ENCODE peak calls at places on chromosomes 6 and 20, in five cellular contexts. Z is lower lobe of right lung, G is PC-3, V is cardiac muscle cell, D is astrocyte. X is an unnamed sample.

GRCh38 chr6:158039571-158040050 is 57.9 kb downstream of the SYNJ2 start:
- DNase-seq in Z (peak; percentile 49), G (peak; percentile 60), V (peak; percentile 49), D (peak; percentile 87), X (no peak)

GRCh38 chr6:36627801-36628246 is 33.7 kb downstream of the SRSF3 start:
- DNase-seq in Z (peak; percentile 65), G (no peak), V (peak; percentile 95), D (peak; percentile 63), X (peak; percentile 68)

GRCh38 chr6:36917541-36918193 is 31.9 kb downstream of the C6orf89 start:
- DNase-seq in Z (peak; percentile 59), G (no peak), V (peak; percentile 41), D (peak; percentile 71), X (peak; percentile 50)

GRCh38 chr6:137830562-137830961 is 36.5 kb upstream of the TNFAIP3 start:
- DNase-seq in Z (no peak), G (no peak), V (no peak), D (peak; percentile 45), X (no peak)

GRCh38 chr20:2336471-2336870 is 40.7 kb downstream of the TGM3 start:
- DNase-seq in Z (no peak), G (no peak), V (no peak), D (no peak), X (no peak)

GRCh38 chr6:42417641-42418112 is 34.0 kb downstream of the TRERF1 start:
- DNase-seq in Z (no peak), G (no peak), V (peak; percentile 33), D (peak; percentile 75), X (no peak)

GRCh38 chr6:6790891-6791290 is 202.4 kb downstream of the LY86 start:
- DNase-seq in Z (no peak), G (peak; percentile 96), V (no peak), D (peak; percentile 8), X (no peak)

GRCh38 chr6:166308769-166309589 is 787 bp upstream of the PRR18 start:
- DNase-seq in Z (no peak), G (no peak), V (no peak), D (no peak), X (no peak)

GRCh38 chr20:44454301-44454963 is 21.2 kb upstream of the TTPAL start:
- DNase-seq in Z (no peak), G (no peak), V (no peak), D (no peak), X (no peak)

GRCh38 chr6:3612341-3613041 is 139.0 kb downstream of the PXDC1 start:
- DNase-seq in Z (no peak), G (peak; percentile 98), V (peak; percentile 80), D (peak; percentile 94), X (no peak)

GRCh38 chr6:40962241-40962640 is 76.8 kb downstream of the UNC5CL start:
- DNase-seq in Z (no peak), G (peak; percentile 95), V (peak; percentile 72), D (peak; percentile 98), X (no peak)

GRCh38 chr6:14894105-14894504 is 351.8 kb upstream of the JARID2 start:
- DNase-seq in Z (no peak), G (no peak), V (no peak), D (no peak), X (no peak)
- H3K9me3 ChIP-seq in Z (no peaks in the 10 kb centered on the region), G (no peaks in the 10 kb centered on the region), V (no peaks in the 10 kb centered on the region), D (no peaks in the 10 kb centered on the region), X (no peaks in the 10 kb centered on the region)

GRCh38 chr6:5425797-5426196 is 164.5 kb downstream of the FARS2 start:
- DNase-seq in Z (no peak), G (no peak), V (no peak), D (no peak), X (no peak)
- H3K9me3 ChIP-seq in Z (no peaks in the 10 kb centered on the region), G (no peaks in the 10 kb centered on the region), V (no peaks in the 10 kb centered on the region), D (no peaks in the 10 kb centered on the region), X (no peaks in the 10 kb centered on the region)

GRCh38 chr20:9241232-9241692 is 172.4 kb downstream of the PLCB4 start:
- DNase-seq in Z (no peak), G (peak; percentile 88), V (peak; percentile 91), D (peak; percentile 98), X (no peak)

GRCh38 chr20:9244811-9245210 is 175.9 kb downstream of the PLCB4 start:
- DNase-seq in Z (no peak), G (no peak), V (no peak), D (no peak), X (no peak)

GRCh38 chr20:9246731-9247130 is 177.8 kb downstream of the PLCB4 start:
- DNase-seq in Z (no peak), G (no peak), V (no peak), D (no peak), X (no peak)

GRCh38 chr20:9236408-9236912 is 167.6 kb downstream of the PLCB4 start:
- DNase-seq in Z (no peak), G (no peak), V (no peak), D (no peak), X (no peak)

GRCh38 chr20:9241721-9242427 is 173.0 kb downstream of the PLCB4 start:
- DNase-seq in Z (no peak), G (peak; percentile 74), V (no peak), D (peak; percentile 71), X (no peak)
- H3K9me3 ChIP-seq in Z (no peaks in the 10 kb centered on the region), G (no peaks in the 10 kb centered on the region), V (no peaks in the 10 kb centered on the region), D (no peaks in the 10 kb centered on the region), X (no peaks in the 10 kb centered on the region)

GRCh38 chr6:176766-177165 is 115.5 kb upstream of the DUSP22 start:
- DNase-seq in Z (no peak), G (no peak), V (no peak), D (no peak), X (no peak)
- H3K9me3 ChIP-seq in Z (no peaks in the 10 kb centered on the region), G (no peaks in the 10 kb centered on the region), V (no peaks in the 10 kb centered on the region), D (peaks cover 4% of the 10 kb centered on the region), X (no peaks in the 10 kb centered on the region)

GRCh38 chr6:168645326-168645725 is 204.3 kb downstream of the SMOC2 start:
- DNase-seq in Z (no peak), G (no peak), V (no peak), D (no peak), X (no peak)

GRCh38 chr6:168640181-168640580 is 199.2 kb downstream of the SMOC2 start:
- DNase-seq in Z (no peak), G (no peak), V (no peak), D (no peak), X (no peak)

GRCh38 chr6:168640738-168641137 is 199.8 kb downstream of the SMOC2 start:
- DNase-seq in Z (no peak), G (no peak), V (peak; percentile 49), D (no peak), X (no peak)

GRCh38 chr6:168641455-168641854 is 200.5 kb downstream of the SMOC2 start:
- DNase-seq in Z (no peak), G (no peak), V (peak; percentile 36), D (no peak), X (no peak)

DNA sequence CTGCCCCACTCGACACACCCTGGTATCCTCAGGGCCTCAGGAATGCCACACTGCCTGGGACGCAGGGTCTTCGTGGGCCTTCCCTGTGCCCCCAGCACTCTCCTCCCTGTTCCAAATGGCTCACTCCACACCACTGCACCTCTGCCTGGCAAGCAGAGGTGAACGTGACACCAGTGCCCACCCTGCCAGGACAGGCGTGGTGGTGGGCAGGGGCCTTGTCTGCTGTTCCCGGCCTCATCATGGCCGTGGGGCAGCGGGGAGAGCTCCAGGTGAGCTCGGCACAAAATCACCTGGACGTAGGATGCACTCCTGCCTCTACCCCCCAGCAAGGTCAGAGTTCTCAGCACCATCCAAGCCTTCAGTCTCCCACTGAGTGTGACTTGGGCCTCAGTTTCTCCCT is 202.4 kb downstream of the SMOC2 start:
- DNase-seq in Z (no peak), G (no peak), V (no peak), D (no peak), X (no peak)
- H3K9me3 ChIP-seq in Z (no peaks in the 10 kb centered on the region), G (no peaks in the 10 kb centered on the region), V (no peaks in the 10 kb centered on the region), D (peaks cover 4% of the 10 kb centered on the region), X (no peaks in the 10 kb centered on the region)